ENCODE peak calls at places on chromosomes 2 and 18, in six cellular contexts. Z, R, P, D, K and Y are unnamed samples. For H3K4me1, the result is how much of the 10 kb centered on the place peaks cover.

GRCh38 chr2:67888351-67889005 is 174.3 kb downstream of the C1D start:
- DNase-seq in D (no peak), K (no peak), Z (no peak), P (no peak), R (no peak), Y (no peak)

GRCh38 chr2:225895126-225895525 is 495.6 kb downstream of the NYAP2 start:
- DNase-seq in R (no peak), K (no peak), D (no peak), Z (no peak), P (no peak), Y (no peak)

GRCh38 chr2:108632748-108633147 is 86.5 kb upstream of the RANBP2 start:
- DNase-seq in Z (no peak), D (no peak), P (no peak), R (no peak), K (no peak), Y (no peak)

GRCh38 chr2:127330753-127331152 is 36.8 kb upstream of the ERCC3 start:
- DNase-seq in P (no peak), R (no peak), Z (no peak), K (no peak), D (no peak), Y (no peak)

GRCh38 chr18:49794740-49795139 is 18.6 kb downstream of the ACAA2 start:
- DNase-seq in P (no peak), Z (no peak), K (no peak), D (no peak), R (no peak), Y (no peak)

GRCh38 chr18:702957-703659 is 9.3 kb downstream of the ENOSF1 start:
- DNase-seq in P (no peak), D (no peak), R (peak), K (no peak), Z (no peak), Y (no peak)

GRCh38 chr2:230991598-230991997 is 4.3 kb upstream of the SPATA3 start:
- DNase-seq in K (no peak), D (no peak), R (no peak), Z (no peak), P (no peak), Y (no peak)

GRCh38 chr2:84613082-84613481 is 96.8 kb downstream of the DNAH6 start:
- DNase-seq in P (no peak), D (no peak), R (no peak), K (no peak), Z (no peak), Y (peak)

GRCh38 chr2:27316655-27317412 is 6.1 kb downstream of the MPV17 start:
- DNase-seq in Z (no peak), R (no peak), D (peak), K (no peak), P (no peak), Y (no peak)

GRCh38 chr2:101400516-101401315 is 13.4 kb upstream of the CREG2 start:
- DNase-seq in D (no peak), P (no peak), K (no peak), R (no peak), Z (no peak), Y (no peak)

GRCh38 chr2:81206216-81206615 is 901.7 kb upstream of the LRRTM1 start:
- DNase-seq in P (no peak), D (no peak), K (no peak), R (no peak), Z (no peak), Y (no peak)

GRCh38 chr2:127217470-127218325 is 2.4 kb downstream of the CYP27C1 start:
- DNase-seq in Z (no peak), P (peak), D (no peak), K (no peak), R (no peak), Y (no peak)

GRCh38 chr2:68185541-68186164 is 28.0 kb downstream of the PNO1 start:
- DNase-seq in P (peak), D (no peak), K (peak), Z (no peak), R (no peak), Y (peak)

GRCh38 chr2:240214790-240215675 is 74.6 kb upstream of the OTOS start:
- DNase-seq in K (no peak), R (no peak), Z (peak), D (no peak), P (no peak), Y (no peak)

GRCh38 chr2:1789610-1790009 is 45.3 kb upstream of the PXDN start:
- DNase-seq in Z (no peak), K (no peak), R (no peak), P (no peak), D (no peak), Y (no peak)

GRCh38 chr2:100630473-100630977 is 67.7 kb downstream of the PDCL3 start:
- DNase-seq in R (no peak), Z (no peak), K (no peak), P (no peak), D (no peak), Y (no peak)

GRCh38 chr2:71157124-71157802 is 26.8 kb downstream of the MPHOSPH10 start:
- DNase-seq in R (peak), Z (peak), K (peak), D (peak), P (peak), Y (peak)

GRCh38 chr2:88669371-88670214 is 21.9 kb upstream of the RPIA start:
- DNase-seq in K (peak), Z (no peak), D (no peak), P (peak), R (no peak), Y (no peak)

GRCh38 chr2:37671816-37672103 is 318 bp upstream of the CDC42EP3 start:
- DNase-seq in Z (peak), K (no peak), R (no peak), P (peak), D (no peak), Y (no peak)

GRCh38 chr18:58310517-58310916 is 266.5 kb downstream of the NEDD4L start:
- DNase-seq in R (no peak), P (no peak), D (peak), K (no peak), Z (peak), Y (peak)

GRCh38 chr2:61632276-61633169 is 94.4 kb upstream of the XPO1 start:
- DNase-seq in K (no peak), Z (no peak), D (no peak), P (no peak), R (no peak), Y (no peak)

GRCh38 chr2:3535794-3536681 is 16.7 kb upstream of the ADI1 start:
- DNase-seq in P (no peak), K (peak), R (peak), Z (peak), D (peak), Y (peak)

GRCh38 chr2:176830362-176830761 is 382.2 kb upstream of the HNRNPA3 start:
- DNase-seq in D (no peak), P (no peak), Z (no peak), K (peak), R (no peak), Y (no peak)
- TF ChIP-seq CTCF in D (no peak), P (no peak), Z (no peak), K (peak), R (no peak), Y (no peak)

GRCh38 chr2:189555243-189555642 is 25.3 kb downstream of the SLC40A1 start:
- DNase-seq in R (peak), D (no peak), Z (no peak), K (no peak), P (no peak), Y (no peak)

GRCh38 chr2:189553689-189554088 is 26.9 kb downstream of the SLC40A1 start:
- DNase-seq in D (no peak), P (no peak), R (no peak), Z (no peak), K (no peak), Y (no peak)

GRCh38 chr2:189551808-189552207 is 28.8 kb downstream of the SLC40A1 start:
- DNase-seq in D (no peak), K (no peak), P (no peak), Z (no peak), R (no peak), Y (no peak)

GRCh38 chr2:189552991-189553404 is 27.6 kb downstream of the SLC40A1 start:
- DNase-seq in D (no peak), K (no peak), R (no peak), P (no peak), Z (no peak), Y (no peak)

DNA sequence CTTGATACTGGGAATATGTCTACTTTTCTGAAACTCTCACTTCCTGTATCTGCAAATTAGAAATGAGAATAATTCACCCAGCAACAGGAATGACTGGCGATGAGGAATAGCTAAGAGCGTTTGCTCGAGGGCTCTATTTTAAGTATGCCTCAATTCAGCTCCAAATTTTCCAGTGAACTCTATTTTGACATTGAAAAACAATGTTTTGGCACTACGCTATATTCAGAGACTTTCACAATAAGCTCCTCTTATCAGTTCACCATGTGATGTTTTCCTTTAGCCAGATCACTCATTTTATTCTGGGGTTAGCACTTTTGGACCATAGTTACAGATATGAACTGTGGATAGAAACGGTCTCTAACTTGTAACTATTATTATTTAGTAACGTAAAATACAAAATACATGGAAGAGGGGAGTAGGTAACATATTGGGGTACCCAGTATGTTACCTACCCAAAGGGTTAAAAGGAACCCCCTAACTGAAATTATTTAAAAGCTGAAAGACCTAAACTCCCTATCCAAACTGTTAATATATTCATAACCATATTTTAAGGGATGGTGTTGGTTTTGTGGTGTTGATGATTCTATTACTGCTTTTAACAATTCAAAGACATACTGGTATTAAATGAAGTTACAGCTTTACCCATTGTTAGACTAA is 28.1 kb downstream of the SLC40A1 start:
- DNase-seq in P (no peak), K (no peak), R (no peak), D (no peak), Z (no peak), Y (no peak)
- H3K4me1 ChIP-seq in P (half or more), K (under half), R (under half), D (under half), Z (under half), Y (under half)

DNA sequence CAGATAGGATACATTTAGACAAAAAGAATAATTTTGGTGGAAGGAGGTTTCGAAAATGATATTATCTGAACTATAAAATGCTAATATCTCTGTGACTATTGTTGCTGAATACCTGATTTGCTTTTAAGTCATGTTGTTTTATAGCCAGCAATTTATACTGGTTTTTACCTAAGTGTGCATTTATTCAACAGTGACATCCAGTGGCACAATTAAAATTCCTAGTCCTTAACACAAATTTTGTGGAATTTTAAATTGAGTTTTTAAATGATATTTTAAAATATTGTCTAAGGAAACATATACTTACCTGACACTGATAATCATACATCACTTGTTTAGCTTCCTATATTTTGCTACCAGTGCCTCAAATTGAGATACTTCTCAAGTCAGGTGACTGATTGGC is 144.8 kb downstream of the ARHGAP28 start:
- DNase-seq in K (no peak), Z (no peak), P (no peak), D (no peak), R (no peak), Y (no peak)
- TF ChIP-seq CTCF in K (no peak), Z (no peak), P (no peak), D (peak), R (no peak), Y (no peak)

DNA sequence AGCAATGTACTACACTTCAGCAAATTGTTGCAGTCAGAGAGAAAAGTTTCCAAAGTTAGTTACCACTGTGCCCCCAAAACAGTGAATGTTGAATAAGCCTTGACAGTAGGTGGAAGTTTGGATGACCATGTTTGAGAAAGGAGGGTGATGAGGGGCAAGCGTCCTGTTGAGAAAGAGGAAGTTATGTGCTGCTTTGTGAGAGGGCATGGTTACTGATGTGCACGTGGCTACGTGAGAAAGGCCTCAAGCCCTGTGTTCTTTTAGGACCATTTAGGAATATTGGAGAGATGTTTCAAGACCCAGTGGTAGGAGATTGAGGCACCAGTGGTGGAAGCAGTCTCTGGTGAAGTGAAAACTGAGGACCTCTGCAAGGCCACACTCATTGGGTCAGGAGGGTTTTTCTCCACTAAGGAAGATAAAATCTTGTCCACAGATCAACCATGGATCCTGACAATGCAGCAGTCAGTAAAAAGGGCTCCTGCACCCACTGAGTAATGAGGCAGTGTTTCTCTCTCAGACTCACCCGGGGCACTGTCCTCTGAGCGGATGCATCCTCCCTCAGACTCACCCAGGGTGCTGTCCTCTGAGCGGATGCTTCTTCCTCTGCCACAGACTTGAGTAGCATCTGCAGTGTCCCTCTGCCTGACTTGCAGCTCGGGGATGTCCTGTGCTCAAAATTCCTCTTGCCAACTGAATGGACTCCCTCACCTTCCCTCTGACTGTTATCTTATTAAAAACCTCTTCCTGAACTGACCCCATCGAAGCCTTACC is 34.7 kb upstream of the ACTR3 start:
- DNase-seq in R (no peak), P (no peak), D (no peak), K (no peak), Z (no peak), Y (no peak)
- H3K4me1 ChIP-seq in R (under half), P (under half), D (under half), K (under half), Z (under half), Y (under half)

GRCh38 chr2:238596571-238597551 is 170.1 kb downstream of the ASB1 start:
- DNase-seq in D (peak), R (peak), Z (peak), P (peak), K (peak), Y (peak)
- TF ChIP-seq CTCF in D (no peak), R (no peak), Z (no peak), P (no peak), K (no peak), Y (no peak)

DNA sequence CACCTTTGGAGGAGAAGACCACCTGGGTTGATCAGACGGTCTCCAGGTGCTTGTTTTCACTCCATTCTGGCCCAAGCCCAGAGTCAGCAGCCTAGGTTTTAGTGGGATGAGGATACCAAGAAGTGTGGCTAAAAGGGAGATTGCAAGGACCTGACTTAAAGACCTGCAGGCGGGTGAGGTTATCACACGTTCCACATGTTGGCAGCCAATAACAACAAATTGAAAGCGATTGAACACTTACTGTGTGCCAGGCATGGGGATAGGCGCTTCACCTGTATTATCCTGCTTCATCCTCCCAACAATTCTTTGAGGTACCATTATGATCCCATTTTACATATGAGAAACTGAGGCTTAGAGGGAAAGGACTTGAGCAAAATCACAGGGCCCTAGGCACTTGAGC is 5.0 kb downstream of the ARL4C start:
- DNase-seq in K (no peak), Z (no peak), R (no peak), P (no peak), D (no peak), Y (no peak)
- H3K4me1 ChIP-seq in K (under half), Z (under half), R (under half), P (under half), D (under half), Y (under half)

GRCh38 chr2:135600915-135601314 is 69.6 kb downstream of the R3HDM1 start:
- DNase-seq in D (no peak), R (no peak), Z (no peak), P (no peak), K (peak), Y (no peak)
- TF ChIP-seq CTCF in D (peak), R (no peak), Z (no peak), P (peak), K (peak), Y (no peak)